ENCODE peak calls at places on chromosomes 2 and 18, in seven cellular contexts. G is HFFc6, Q is cardiac muscle cell, J is RWPE1, Y is PC-9, N is coronary artery, X is foreskin fibroblast. P is an unnamed sample.

GRCh38 chr18:49510393-49511115 is 23.5 kb upstream of the C18orf32 start:
- DNase-seq in N (no peak), J (peak), Q (peak), G (no peak), Y (peak), X (peak), P (peak)

GRCh38 chr2:45857206-45857605 is 205.7 kb downstream of the PRKCE start:
- DNase-seq in X (no peak), J (no peak), Y (no peak), N (no peak), G (no peak), Q (no peak), P (no peak)

GRCh38 chr2:75822336-75822735 is 111.6 kb upstream of the GCFC2 start:
- DNase-seq in G (no peak), N (no peak), X (no peak), J (no peak), Y (no peak), Q (no peak), P (no peak)

GRCh38 chr18:25310045-25310444 is 41.9 kb downstream of the ZNF521 start:
- DNase-seq in Q (peak), X (peak), G (peak), Y (no peak), N (no peak), J (no peak), P (no peak)

GRCh38 chr2:164882276-164882675 is 40.7 kb upstream of the COBLL1 start:
- DNase-seq in Q (peak), G (no peak), X (peak), Y (no peak), J (no peak), N (no peak), P (no peak)

GRCh38 chr18:76495435-76496199 is 575 bp upstream of the ZNF516 start:
- DNase-seq in N (no peak), Q (peak), X (peak), J (peak), G (peak), Y (peak), P (peak)

GRCh38 chr18:2547477-2548087 is 23.7 kb downstream of the METTL4 start:
- DNase-seq in G (peak), J (peak), Q (peak), Y (no peak), N (no peak), X (peak), P (no peak)

GRCh38 chr2:43425659-43426058 is 170.2 kb downstream of the THADA start:
- DNase-seq in J (no peak), X (no peak), G (no peak), Q (no peak), Y (no peak), N (no peak), P (no peak)

GRCh38 chr2:188853307-188853706 is 120.9 kb upstream of the COL3A1 start:
- DNase-seq in G (peak), Y (no peak), J (no peak), N (no peak), X (peak), Q (peak), P (no peak)

GRCh38 chr18:23200751-23201150 is 65.5 kb downstream of the CABLES1 start:
- DNase-seq in G (no peak), Q (no peak), Y (no peak), N (no peak), J (no peak), X (no peak), P (no peak)

GRCh38 chr2:26640331-26640745 is 828 bp downstream of the CIB4 start:
- DNase-seq in N (no peak), Y (peak), X (peak), G (peak), Q (peak), J (peak), P (peak)

GRCh38 chr2:211875488-211875887 is 663.1 kb downstream of the ERBB4 start:
- DNase-seq in G (no peak), X (no peak), Y (no peak), J (no peak), Q (no peak), N (no peak), P (no peak)

GRCh38 chr2:176554107-176555048 is 285.1 kb downstream of the MTX2 start:
- DNase-seq in J (peak), Y (peak), X (peak), Q (peak), N (no peak), G (peak), P (peak)

GRCh38 chr2:74575320-74575719 is 20.8 kb downstream of the DOK1 start:
- DNase-seq in J (no peak), N (no peak), Q (no peak), X (peak), Y (no peak), G (no peak), P (no peak)

GRCh38 chr2:48529676-48530032 is 300 bp upstream of the STON1 start:
- DNase-seq in J (no peak), G (no peak), X (no peak), Y (no peak), N (no peak), Q (no peak), P (no peak)

GRCh38 chr2:4354678-4355077 is 651.3 kb downstream of the DCDC2C start:
- DNase-seq in X (no peak), G (no peak), N (no peak), Q (no peak), Y (peak), J (no peak), P (no peak)

GRCh38 chr2:196594158-196594557 is 45.4 kb upstream of the CCDC150 start:
- DNase-seq in Y (no peak), Q (no peak), J (no peak), X (no peak), G (no peak), N (no peak), P (no peak)

GRCh38 chr2:120765911-120766757 is 30.5 kb downstream of the GLI2 start:
- DNase-seq in X (peak), Q (peak), N (peak), J (no peak), Y (no peak), G (peak), P (no peak)

GRCh38 chr2:4134881-4135565 is 431.6 kb downstream of the DCDC2C start:
- DNase-seq in X (no peak), Q (no peak), G (no peak), N (no peak), Y (no peak), J (no peak), P (no peak)

GRCh38 chr2:150371066-150371812 is 116.2 kb downstream of the RND3 start:
- DNase-seq in G (no peak), Y (no peak), Q (no peak), N (no peak), X (peak), J (no peak), P (peak)

GRCh38 chr2:180222642-180223041 is 215.5 kb upstream of the CWC22 start:
- DNase-seq in N (no peak), Q (peak), X (peak), G (peak), Y (no peak), J (peak), P (no peak)

GRCh38 chr2:8927510-8928456 is 75.7 kb downstream of the MBOAT2 start:
- DNase-seq in J (no peak), Q (peak), G (no peak), Y (no peak), X (no peak), N (no peak), P (no peak)

GRCh38 chr2:121049921-121050585 is 234.9 kb downstream of the TFCP2L1 start:
- DNase-seq in J (no peak), G (no peak), N (no peak), X (no peak), Q (peak), Y (no peak), P (no peak)

GRCh38 chr2:165902929-165903328 is 50.6 kb downstream of the TTC21B start:
- DNase-seq in G (peak), N (no peak), Y (no peak), J (peak), X (peak), Q (peak), P (no peak)

GRCh38 chr2:121754851-121755236 is 607 bp upstream of the TSN start:
- DNase-seq in Q (no peak), G (no peak), J (no peak), Y (no peak), N (no peak), X (no peak), P (no peak)

GRCh38 chr2:211077216-211077764 is 520.9 kb downstream of the CPS1 start:
- DNase-seq in N (no peak), X (no peak), Y (no peak), G (no peak), Q (no peak), J (no peak), P (no peak)

GRCh38 chr18:63161032-63161727 is 158.4 kb downstream of the BCL2 start:
- DNase-seq in X (no peak), G (no peak), N (no peak), Y (no peak), J (no peak), Q (peak), P (no peak)

GRCh38 chr2:30761226-30761625 is 46.0 kb downstream of the CAPN13 start:
- DNase-seq in X (no peak), J (no peak), Y (no peak), N (no peak), G (no peak), Q (no peak), P (no peak)

GRCh38 chr2:165691615-165692014 is 102.4 kb downstream of the GALNT3 start:
- DNase-seq in Q (peak), X (peak), J (no peak), Y (no peak), N (no peak), G (peak), P (no peak)

GRCh38 chr18:75287006-75287405 is 76.4 kb downstream of the TSHZ1 start:
- DNase-seq in X (no peak), J (no peak), G (no peak), Y (no peak), N (no peak), Q (no peak), P (no peak)

GRCh38 chr18:58593930-58594329 is 35.0 kb downstream of the ALPK2 start:
- DNase-seq in N (no peak), G (no peak), X (peak), Y (no peak), Q (peak), J (no peak), P (no peak)

GRCh38 chr2:169818241-169818640 is 6.5 kb downstream of the METTL5 start:
- DNase-seq in G (no peak), J (no peak), Y (no peak), N (no peak), Q (no peak), X (no peak), P (no peak)

GRCh38 chr2:40371525-40372277 is 80.2 kb downstream of the SLC8A1 start:
- DNase-seq in Q (peak), X (peak), J (no peak), Y (no peak), G (peak), N (no peak), P (no peak)

GRCh38 chr18:77000527-77000926 is 132.1 kb downstream of the MBP start:
- DNase-seq in N (no peak), G (peak), Q (peak), Y (peak), X (peak), J (peak), P (peak)

GRCh38 chr2:184463102-184463865 is 135.0 kb upstream of the ZNF804A start:
- DNase-seq in X (no peak), Q (no peak), G (no peak), Y (no peak), J (no peak), N (no peak), P (peak)

GRCh38 chr2:233674314-233674713 is 2.6 kb downstream of the UGT1A9 start:
- DNase-seq in N (no peak), Y (no peak), J (no peak), Q (no peak), G (no peak), X (no peak), P (no peak)
- TF ChIP-seq CTCF in N (no peak), Y (no peak), J (no peak), Q (no peak), G (no peak), X (no peak), P (no peak)

GRCh38 chr2:160351978-160352377 is 141.6 kb downstream of the RBMS1 start:
- DNase-seq in Y (no peak), N (no peak), X (peak), J (peak), Q (peak), G (peak), P (no peak)

GRCh38 chr2:160352492-160352891 is 141.1 kb downstream of the RBMS1 start:
- DNase-seq in G (no peak), X (peak), N (no peak), Q (peak), Y (no peak), J (peak), P (no peak)

GRCh38 chr2:160353813-160354212 is 139.8 kb downstream of the RBMS1 start:
- DNase-seq in Y (no peak), X (no peak), G (no peak), J (no peak), Q (no peak), N (no peak), P (no peak)

GRCh38 chr2:160354677-160355076 is 138.9 kb downstream of the RBMS1 start:
- DNase-seq in Q (no peak), Y (no peak), N (no peak), J (no peak), X (no peak), G (no peak), P (no peak)

GRCh38 chr2:160353166-160353565 is 140.4 kb downstream of the RBMS1 start:
- DNase-seq in Q (no peak), J (peak), N (no peak), X (no peak), G (no peak), Y (no peak), P (peak)
- TF ChIP-seq CTCF in Q (no peak), J (peak), N (no peak), X (no peak), G (peak), Y (peak), P (peak)

GRCh38 chr2:241375300-241375699 is 19.2 kb downstream of the FARP2 start:
- DNase-seq in Q (no peak), Y (no peak), J (no peak), G (no peak), N (no peak), X (no peak), P (no peak)
- TF ChIP-seq CTCF in Q (no peak), Y (no peak), J (no peak), G (no peak), N (no peak), X (no peak), P (no peak)

GRCh38 chr2:240344904-240345303 is 90.6 kb upstream of the GPC1 start:
- DNase-seq in J (no peak), G (no peak), Q (no peak), Y (no peak), X (no peak), N (no peak), P (no peak)
- TF ChIP-seq CTCF in J (no peak), G (no peak), Q (no peak), Y (peak), X (no peak), N (no peak), P (no peak)

DNA sequence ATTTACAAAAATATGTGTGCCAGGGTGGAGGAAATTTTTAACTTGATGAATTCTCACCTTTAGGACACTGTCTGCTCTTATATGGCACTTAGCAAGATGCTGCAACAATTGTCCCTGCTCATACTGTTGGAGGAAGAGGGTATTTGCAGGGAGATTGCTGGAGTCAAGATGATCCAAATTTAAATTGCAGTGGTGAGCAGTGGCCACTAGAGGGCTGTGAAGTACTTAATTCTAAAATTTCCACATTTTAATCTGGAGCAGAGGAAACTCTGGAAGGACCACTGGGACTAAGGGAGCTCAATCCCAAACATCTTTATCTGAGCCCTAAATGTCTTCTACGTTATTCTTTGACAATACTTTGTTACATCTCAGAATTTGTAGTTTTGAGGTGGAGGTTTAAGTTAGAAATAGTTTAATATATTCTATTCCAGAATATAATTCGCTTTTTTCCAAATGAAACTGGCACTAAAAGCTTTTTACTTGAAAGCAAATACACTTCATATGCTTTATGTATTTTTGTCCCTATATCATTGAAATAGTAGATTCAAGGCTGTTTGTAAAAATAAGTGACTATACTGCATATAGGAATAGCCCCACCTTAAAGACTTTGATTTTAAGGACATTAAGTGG is 33.0 kb upstream of the PTH2R start:
- DNase-seq in X (peak), G (peak), J (peak), N (no peak), Y (no peak), Q (peak), P (peak)
- TF ChIP-seq CTCF in X (peak), G (peak), J (peak), N (peak), Y (peak), Q (peak), P (peak)

DNA sequence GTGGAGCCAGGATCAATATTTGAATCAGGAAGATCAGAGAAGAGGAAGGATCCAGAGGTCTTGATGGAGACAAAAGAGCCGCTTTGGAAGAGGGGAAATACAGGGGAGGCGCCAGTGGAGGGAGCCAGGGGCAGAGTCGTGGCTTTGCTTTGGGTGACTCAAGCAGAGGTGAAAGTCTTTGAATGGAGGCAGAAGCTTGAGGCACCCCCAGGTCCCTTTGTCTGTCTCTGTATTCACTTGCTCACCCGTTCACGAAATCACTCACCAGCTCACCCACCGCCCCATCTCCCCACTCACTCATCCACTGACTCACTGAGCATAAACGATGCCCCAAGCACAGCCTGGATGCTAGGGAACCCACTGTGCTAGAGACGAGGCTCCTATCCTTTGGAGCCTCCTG is 134.1 kb downstream of the ACOXL start:
- DNase-seq in G (no peak), Q (no peak), X (no peak), Y (no peak), J (no peak), N (no peak), P (no peak)
- TF ChIP-seq CTCF in G (no peak), Q (no peak), X (no peak), Y (no peak), J (no peak), N (no peak), P (no peak)

DNA sequence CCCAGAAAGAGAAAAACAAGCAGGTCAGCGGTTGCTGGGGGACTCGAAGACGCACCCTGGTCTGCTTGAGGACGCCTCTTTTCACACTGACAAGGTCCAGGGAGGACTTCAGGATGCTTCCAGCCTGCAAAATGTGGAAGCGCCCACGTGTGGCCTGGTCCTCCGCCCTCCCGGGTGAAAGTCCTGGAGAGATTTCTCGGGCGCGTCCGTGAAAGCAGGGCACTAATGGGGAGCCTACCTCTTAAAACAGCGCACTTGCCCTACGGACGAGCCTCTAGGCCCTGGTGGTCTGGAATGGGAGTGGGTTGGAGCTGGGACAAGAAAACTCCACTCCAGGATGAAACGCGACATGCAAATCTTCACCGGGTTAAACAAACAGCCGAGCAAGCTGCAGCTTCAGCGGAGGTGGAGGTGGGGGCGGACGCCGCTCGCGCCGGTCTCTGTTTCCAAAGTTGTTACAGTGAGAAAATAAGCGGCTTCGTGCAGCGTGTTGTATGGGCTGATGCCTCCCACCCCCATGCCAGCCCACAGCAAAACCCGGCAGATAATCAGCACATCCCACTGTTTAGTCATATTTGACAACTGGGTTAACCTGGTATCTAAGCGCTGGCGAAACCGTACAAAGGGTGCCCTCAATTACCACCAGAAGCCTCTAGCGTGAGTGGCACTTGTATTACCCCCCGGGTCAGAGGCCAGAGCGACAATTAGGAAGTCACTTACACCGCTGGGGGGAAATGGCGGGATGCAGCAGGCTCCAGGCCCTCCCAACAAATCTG is 1.1 kb upstream of the SP9 start:
- DNase-seq in Y (no peak), Q (no peak), X (no peak), N (no peak), G (no peak), J (no peak), P (no peak)
- TF ChIP-seq CTCF in Y (no peak), Q (no peak), X (no peak), N (no peak), G (no peak), J (no peak), P (no peak)

GRCh38 chr2:16035747-16036745 is 95.7 kb downstream of the MYCN start:
- DNase-seq in G (no peak), Q (no peak), N (no peak), J (no peak), X (no peak), Y (no peak), P (no peak)

GRCh38 chr2:16032282-16033031 is 92.1 kb downstream of the MYCN start:
- DNase-seq in N (no peak), Q (no peak), Y (no peak), X (no peak), G (no peak), J (no peak), P (no peak)

GRCh38 chr2:16033032-16033293 is 92.6 kb downstream of the MYCN start:
- DNase-seq in Q (no peak), G (no peak), Y (no peak), N (no peak), J (no peak), X (no peak), P (no peak)

GRCh38 chr2:16034975-16035746 is 94.8 kb downstream of the MYCN start:
- DNase-seq in Q (no peak), J (no peak), Y (no peak), N (no peak), G (no peak), X (no peak), P (no peak)

GRCh38 chr2:16034151-16034974 is 94.0 kb downstream of the MYCN start:
- DNase-seq in Y (no peak), Q (no peak), X (no peak), J (no peak), N (no peak), G (no peak), P (peak)
- TF ChIP-seq CTCF in Y (no peak), Q (no peak), X (no peak), J (no peak), N (no peak), G (no peak), P (no peak)

DNA sequence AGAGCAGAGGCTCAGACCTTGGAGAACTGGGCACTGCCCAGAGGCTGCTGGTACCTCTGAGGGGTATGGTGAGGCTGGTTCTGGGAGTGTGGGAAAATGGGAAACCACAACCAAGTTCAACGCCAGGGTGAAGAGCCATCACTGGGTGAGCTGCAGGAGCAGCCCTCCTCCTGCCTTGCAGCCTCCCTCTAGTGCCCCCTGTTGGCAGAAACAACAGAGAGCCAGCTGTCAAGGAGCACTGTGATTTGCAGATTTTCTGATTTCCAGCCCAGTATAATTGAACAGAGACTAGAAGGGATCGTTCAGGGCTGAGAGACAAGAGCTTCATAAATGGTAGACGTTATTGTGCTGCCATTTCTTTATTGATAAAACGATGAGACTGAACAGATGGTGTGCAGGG is 50.5 kb downstream of the MAPK4 start:
- DNase-seq in N (no peak), J (no peak), Q (no peak), Y (no peak), G (no peak), X (no peak), P (no peak)
- TF ChIP-seq CTCF in N (no peak), J (no peak), Q (peak), Y (peak), G (no peak), X (no peak), P (peak)

P was measured in Calu3.